ENCODE peak calls at places on chromosomes 1 and 21, in ten cellular contexts. Y is WTC11, Q is uterus, D is PC-9, B is keratinocyte, X is progenitor cell of endocrine pancreas, K is neural crest cell, T is SK-N-SH, I is GM23338, M is nephron progenitor cell. N is an unnamed sample.

GRCh38 chr1:90386899-90387334 is 330.2 kb downstream of the BARHL2 start:
- DNase-seq in K (no peak), Y (no peak), B (no peak), D (no peak), Q (no peak), I (no peak), T (no peak), M (no peak), X (no peak), N (no peak)

GRCh38 chr1:117213046-117213445 is 2.3 kb upstream of the VTCN1 start:
- DNase-seq in D (no peak), K (no peak), T (no peak), M (no peak), I (no peak), Y (no peak), B (no peak), X (no peak), Q (no peak), N (no peak)

GRCh38 chr1:178120088-178120487 is 26.2 kb downstream of the RASAL2 start:
- DNase-seq in B (no peak), D (no peak), Y (no peak), M (no peak), X (no peak), K (no peak), T (no peak), Q (no peak), I (no peak), N (no peak)

GRCh38 chr1:179955318-179955638 is 668 bp downstream of the CEP350 start:
- DNase-seq in M (no peak), B (no peak), X (no peak), D (no peak), Y (no peak), T (no peak), K (no peak), Q (no peak), I (no peak), N (no peak)

GRCh38 chr1:151243683-151244216 is 10.8 kb upstream of the PSMD4 start:
- DNase-seq in K (no peak), Q (no peak), M (no peak), D (no peak), I (no peak), T (no peak), X (no peak), Y (no peak), B (no peak), N (no peak)

GRCh38 chr1:75531570-75531969 is 79.3 kb downstream of the SLC44A5 start:
- DNase-seq in D (no peak), T (no peak), X (no peak), I (no peak), M (no peak), Q (no peak), K (no peak), Y (no peak), B (no peak), N (no peak)

GRCh38 chr1:23169727-23170335 is 1.2 kb upstream of the LUZP1 start:
- DNase-seq in Y (no peak), B (no peak), X (no peak), K (no peak), T (no peak), Q (peak), D (no peak), M (peak), I (peak), N (no peak)

GRCh38 chr21:24225432-24225831 is 1381.8 kb downstream of the MRPL39 start:
- DNase-seq in K (no peak), T (no peak), Q (no peak), B (no peak), D (no peak), M (no peak), I (no peak), Y (no peak), X (no peak), N (no peak)

GRCh38 chr1:84225636-84226035 is 75.9 kb upstream of the SAMD13 start:
- DNase-seq in M (no peak), Y (no peak), K (no peak), B (no peak), T (no peak), D (no peak), X (no peak), I (no peak), Q (no peak), N (no peak)

GRCh38 chr1:193031431-193031830 is 27.7 kb downstream of the UCHL5 start:
- DNase-seq in X (no peak), T (peak), D (no peak), I (no peak), B (no peak), Q (no peak), Y (no peak), K (no peak), M (no peak), N (no peak)
- TF ChIP-seq CTCF in X (peak), T (peak), D (peak), I (no peak), B (no peak), Q (no peak), Y (no peak), K (peak), M (no peak), N (peak)

DNA sequence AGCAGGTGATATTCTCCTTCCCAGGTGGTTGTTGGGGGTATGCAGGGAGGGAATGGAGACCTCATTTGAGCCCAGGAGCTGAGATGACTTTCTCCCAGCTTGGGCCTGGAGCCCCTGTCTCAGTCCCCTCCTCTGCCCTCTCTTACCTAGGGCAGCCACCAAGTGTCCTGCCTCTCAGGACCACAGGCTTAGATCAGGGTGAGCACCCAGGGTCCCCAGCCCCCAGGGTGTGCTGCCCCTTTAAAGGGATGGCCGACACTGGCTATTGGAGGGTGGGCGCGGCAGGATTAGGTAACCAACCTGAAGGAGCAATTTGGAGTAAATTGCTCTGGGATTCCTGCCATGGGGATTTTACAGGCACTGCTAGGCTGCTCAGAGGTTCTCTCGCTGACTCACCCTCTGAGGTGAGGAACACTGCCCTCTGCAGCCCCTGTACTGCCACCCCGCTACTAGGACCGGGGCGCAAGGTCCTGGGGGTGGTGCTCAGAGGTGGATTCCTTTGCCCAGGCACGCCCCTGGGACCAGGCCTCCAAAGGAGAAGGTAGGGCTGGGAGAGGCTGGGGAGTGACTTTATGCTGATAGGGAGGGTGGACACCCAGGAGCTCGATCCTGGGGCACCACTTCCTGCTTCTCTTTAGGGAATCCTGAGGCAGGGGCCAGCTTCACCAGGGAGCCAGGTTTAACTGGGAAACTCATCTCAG is 1.5 kb downstream of the RPS6KA1 start:
- DNase-seq in B (peak), I (peak), K (no peak), X (no peak), T (peak), Y (peak), D (peak), Q (no peak), M (peak), N (no peak)
- TF ChIP-seq CTCF in B (peak), I (peak), K (no peak), X (peak), T (peak), Y (no peak), D (peak), Q (no peak), M (no peak), N (no peak)

GRCh38 chr1:25641931-25642611 is 25.5 kb downstream of the MAN1C1 start:
- DNase-seq in D (no peak), M (no peak), I (no peak), B (no peak), X (no peak), Y (no peak), K (no peak), T (no peak), Q (peak), N (no peak)
- TF ChIP-seq CTCF in D (no peak), M (no peak), I (no peak), B (no peak), X (no peak), Y (no peak), K (no peak), T (no peak), Q (no peak), N (no peak)

GRCh38 chr1:206801467-206801866 is 29.2 kb upstream of the IL10 start:
- DNase-seq in M (no peak), K (no peak), T (no peak), D (no peak), X (no peak), B (no peak), Q (no peak), I (no peak), Y (no peak), N (no peak)
- TF ChIP-seq CTCF in M (no peak), K (no peak), T (no peak), D (no peak), X (no peak), B (no peak), Q (no peak), I (peak), Y (no peak), N (no peak)

DNA sequence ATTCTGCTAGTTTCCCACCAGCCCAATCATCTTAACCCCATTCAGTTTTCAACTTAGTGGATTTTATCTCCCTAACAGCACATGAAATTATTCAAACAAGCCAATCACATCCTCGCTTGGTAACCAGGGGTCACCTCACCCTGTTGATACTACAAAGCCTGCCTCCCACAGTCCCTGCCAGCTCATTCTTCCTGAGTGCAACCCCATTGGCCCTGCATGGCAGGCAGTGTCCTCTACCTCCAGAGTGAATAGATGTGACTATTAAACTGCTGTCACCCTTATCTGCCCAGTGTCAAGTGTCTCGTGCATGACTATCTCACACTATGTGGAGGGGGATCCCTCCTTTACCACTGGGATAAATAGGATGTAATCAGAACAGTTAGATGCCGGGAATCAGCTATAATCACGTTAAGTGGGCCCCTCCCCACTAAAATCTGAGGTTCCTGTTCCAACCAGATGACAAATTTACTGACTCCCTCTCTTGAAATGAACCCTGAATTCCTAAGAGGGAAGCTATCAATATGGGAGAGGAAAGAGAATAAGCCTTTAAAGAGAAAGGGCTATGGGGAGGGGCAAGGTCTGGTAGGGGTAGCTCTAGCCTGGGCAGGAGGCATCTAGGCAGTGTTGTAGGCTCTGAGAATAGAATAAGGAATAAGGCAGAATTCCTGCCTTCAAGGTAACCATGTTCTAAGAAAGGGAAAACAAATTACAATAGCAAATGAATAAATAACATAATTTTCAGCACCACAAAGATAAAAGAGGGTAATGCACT is 155.9 kb downstream of the SLC30A10 start:
- DNase-seq in I (no peak), Q (no peak), Y (no peak), D (no peak), X (no peak), M (no peak), T (no peak), K (no peak), B (no peak), N (no peak)
- TF ChIP-seq CTCF in I (no peak), Q (no peak), Y (no peak), D (no peak), X (no peak), M (no peak), T (no peak), K (no peak), B (no peak), N (no peak)

GRCh38 chr1:30815556-30815955 is 58.0 kb upstream of the LAPTM5 start:
- DNase-seq in M (no peak), B (no peak), D (no peak), Q (no peak), K (no peak), Y (no peak), I (no peak), T (no peak), X (no peak), N (no peak)

GRCh38 chr1:30818568-30819243 is 61.1 kb upstream of the LAPTM5 start:
- DNase-seq in X (no peak), M (no peak), B (no peak), D (no peak), K (no peak), Y (no peak), Q (no peak), T (no peak), I (peak), N (no peak)

GRCh38 chr1:30817548-30817947 is 60.0 kb upstream of the LAPTM5 start:
- DNase-seq in Q (no peak), Y (no peak), T (no peak), X (no peak), M (no peak), K (no peak), B (no peak), I (no peak), D (no peak), N (no peak)

GRCh38 chr1:30816211-30817082 is 58.9 kb upstream of the LAPTM5 start:
- DNase-seq in X (peak), M (peak), K (peak), D (peak), B (peak), I (peak), T (peak), Y (peak), Q (peak), N (no peak)

DNA sequence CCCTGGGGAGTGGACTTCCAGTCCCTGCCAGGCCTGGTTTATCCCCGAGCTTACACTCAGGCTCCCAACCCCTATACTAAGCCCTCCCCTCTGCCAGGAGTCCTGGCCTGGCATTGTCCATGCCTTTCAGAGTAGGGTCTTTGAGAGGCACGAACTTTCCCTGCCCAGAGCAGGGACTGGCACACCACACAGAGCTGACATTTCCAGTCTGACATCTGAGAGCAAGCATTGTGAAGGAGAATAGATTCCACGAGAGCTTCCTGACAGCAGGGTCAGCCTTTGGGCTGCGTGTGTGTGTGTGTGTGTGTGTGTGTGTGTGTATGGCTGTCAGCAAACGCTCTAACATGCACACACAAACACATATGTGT is 59.5 kb upstream of the LAPTM5 start:
- DNase-seq in X (no peak), B (no peak), D (no peak), T (no peak), I (no peak), M (no peak), Y (no peak), Q (no peak), K (no peak), N (no peak)
- TF ChIP-seq CTCF in X (no peak), B (no peak), D (no peak), T (no peak), I (no peak), M (no peak), Y (no peak), Q (no peak), K (no peak), N (no peak)

GRCh38 chr1:8460132-8460544 is 142.2 kb downstream of the SLC45A1 start:
- DNase-seq in B (no peak), D (no peak), T (no peak), Y (peak), X (no peak), K (no peak), I (peak), Q (no peak), M (no peak), N (no peak)
- TF ChIP-seq CTCF in B (no peak), D (no peak), T (no peak), Y (no peak), X (peak), K (no peak), I (no peak), Q (peak), M (peak), N (no peak)

N was measured in natural killer cell.